ENCODE peak calls at places on chromosomes 11 and 22, in four cellular contexts. N is fibroblast of the aortic adventitia; C is cardiac fibroblast; I is CD4-positive, alpha-beta T cell. X is an unnamed sample.

GRCh38 chr11:19080579-19080993 is 20.1 kb upstream of the MRGPRX2 start:
- DNase-seq in N (peak; percentile 62), C (peak; percentile 82), I (no peak), X (no peak)

GRCh38 chr11:46920709-46921108 is 2.4 kb upstream of the LRP4 start:
- DNase-seq in C (peak; percentile 88), N (peak; percentile 97), I (no peak), X (no peak)

GRCh38 chr11:81725691-81726090 is 1008.0 kb downstream of the FAM181B start:
- DNase-seq in C (peak; percentile 41), N (no peak), I (no peak), X (no peak)

GRCh38 chr11:128716661-128717210 is 22.9 kb downstream of the FLI1 start:
- DNase-seq in I (no peak), N (peak; percentile 62), C (peak; percentile 80), X (no peak)

GRCh38 chr22:25395915-25396314 is 168.6 kb upstream of the GRK3 start:
- DNase-seq in C (no peak), N (no peak), I (no peak), X (no peak)

GRCh38 chr22:44287121-44287693 is 25.5 kb downstream of the SHISAL1 start:
- DNase-seq in N (no peak), C (no peak), I (no peak), X (no peak)

GRCh38 chr11:34209809-34210208 is 104.4 kb downstream of the NAT10 start:
- DNase-seq in C (no peak), N (no peak), I (no peak), X (no peak)

GRCh38 chr22:39349967-39350802 is at the start of gene SYNGR1:
- DNase-seq in N (no peak), C (no peak), I (no peak), X (no peak)

GRCh38 chr22:48353116-48353947 is 1474.3 kb downstream of the BRD1 start:
- DNase-seq in C (no peak), I (no peak), N (no peak), X (no peak)

GRCh38 chr11:13183094-13183825 is 94.3 kb upstream of the BMAL1 start:
- DNase-seq in N (peak; percentile 86), C (peak; percentile 78), I (no peak), X (no peak)

GRCh38 chr22:50190182-50190951 is 4.7 kb downstream of the TRABD start:
- DNase-seq in I (peak; percentile 69), N (peak; percentile 59), C (peak; percentile 68), X (no peak)

GRCh38 chr22:44892243-44892642 is 117.6 kb downstream of the PHF21B start:
- DNase-seq in I (no peak), C (no peak), N (no peak), X (no peak)

GRCh38 chr11:36741515-36741914 is 143.5 kb upstream of the RAG2 start:
- DNase-seq in C (no peak), I (no peak), N (peak; percentile 15), X (no peak)

GRCh38 chr11:19711911-19712280 is 741 bp upstream of the NAV2 start:
- DNase-seq in C (no peak), I (no peak), N (no peak), X (no peak)

GRCh38 chr22:23862103-23862502 is 4.4 kb downstream of the SLC2A11 start:
- DNase-seq in N (peak; percentile 63), C (peak; percentile 68), I (no peak), X (no peak)

GRCh38 chr22:36510966-36511881 is 4.4 kb upstream of the FOXRED2 start:
- DNase-seq in C (peak; percentile 67), N (peak; percentile 63), I (peak; percentile 10), X (no peak)

GRCh38 chr11:33631749-33632091 is 68.9 kb downstream of the C11orf91 start:
- DNase-seq in I (no peak), N (no peak), C (no peak), X (no peak)

GRCh38 chr11:120180571-120181445 is 30.0 kb upstream of the OAF start:
- DNase-seq in I (no peak), C (peak; percentile 56), N (peak; percentile 58), X (peak; percentile 60)
- TF ChIP-seq CTCF in I (no peak), C (peak; percentile 43), N (no peak), X (peak; percentile 42)

GRCh38 chr11:111565111-111565720 is 24.7 kb downstream of the LAYN start:
- DNase-seq in I (peak; percentile 50), N (peak; percentile 89), C (peak; percentile 84), X (no peak)
- TF ChIP-seq CTCF in I (peak; percentile 96), N (peak; percentile 85), C (peak; percentile 84), X (peak; percentile 96)

GRCh38 chr11:68380786-68381622 is 68.6 kb downstream of the LRP5 start:
- DNase-seq in C (peak; percentile 67), I (no peak), N (no peak), X (no peak)
- TF ChIP-seq CTCF in C (no peak), I (no peak), N (no peak), X (no peak)

DNA sequence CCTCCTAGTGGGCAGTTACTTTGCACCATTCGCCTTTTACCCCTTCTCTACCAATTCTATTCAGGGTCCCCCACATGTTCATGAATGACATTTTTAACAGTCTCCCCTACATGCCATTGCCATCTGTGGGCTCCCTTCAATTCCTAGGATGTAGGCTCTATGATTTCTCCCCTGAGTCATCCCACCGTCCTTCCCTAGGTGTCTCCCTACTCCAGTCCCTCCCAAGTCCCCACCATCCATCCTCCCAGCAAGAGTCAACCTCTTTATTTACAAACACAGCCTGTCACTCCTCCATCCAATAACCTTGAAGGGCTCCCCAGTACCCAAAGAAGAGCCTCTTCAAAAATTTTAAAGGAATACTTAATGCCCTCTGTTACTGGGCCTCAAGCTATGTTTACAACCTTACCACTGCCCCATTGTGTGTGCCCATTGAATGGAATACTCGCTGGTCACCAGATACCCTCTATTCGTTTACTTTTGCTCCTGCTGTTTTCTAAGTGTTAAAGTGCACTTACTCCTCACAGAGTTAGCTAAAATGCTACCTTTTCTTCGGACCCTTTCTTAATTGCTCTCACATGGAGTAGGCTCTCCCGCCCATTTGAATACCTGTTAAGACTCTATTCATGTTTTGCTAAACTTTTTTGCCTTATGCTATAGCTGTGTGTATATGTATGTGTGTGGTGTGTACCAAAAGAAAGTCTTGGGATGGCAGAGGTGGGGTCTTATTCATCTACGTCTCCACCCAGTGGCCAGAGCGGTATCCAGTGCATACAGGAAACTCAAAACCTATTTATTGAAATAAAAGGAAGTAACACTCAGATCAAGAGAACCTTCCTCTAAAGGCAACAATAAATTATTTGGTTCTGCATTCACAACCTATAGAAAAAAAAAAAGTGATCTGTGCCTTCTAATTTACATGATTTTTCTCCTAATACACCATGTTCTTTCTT is 235.8 kb upstream of the CCDC90B start:
- DNase-seq in N (peak; percentile 24), I (no peak), C (peak; percentile 4), X (no peak)
- TF ChIP-seq CTCF in N (peak; percentile 28), I (no peak), C (no peak), X (peak; percentile 53)

GRCh38 chr11:116840224-116840745 is 2.9 kb upstream of the APOA1 start:
- DNase-seq in C (peak; percentile 58), I (no peak), N (peak; percentile 21), X (no peak)
- TF ChIP-seq CTCF in C (peak; percentile 39), I (peak; percentile 14), N (peak; percentile 31), X (no peak)

GRCh38 chr11:119100960-119101349 is 698 bp downstream of the DPAGT1 start:
- DNase-seq in I (no peak), C (no peak), N (no peak), X (no peak)

GRCh38 chr11:119106564-119107537 is at the start of gene C2CD2L:
- DNase-seq in C (peak; percentile 93), I (peak; percentile 75), N (peak; percentile 85), X (peak; percentile 87)

GRCh38 chr11:119101759-119102423 is at the start of gene DPAGT1:
- DNase-seq in N (peak; percentile 99), I (peak; percentile 77), C (peak; percentile 98), X (peak; percentile 87)

GRCh38 chr11:119101367-119101758 is 290 bp downstream of the DPAGT1 start:
- DNase-seq in I (no peak), C (no peak), N (no peak), X (no peak)

GRCh38 chr11:119103793-119104192 is 2.1 kb upstream of the DPAGT1 start:
- DNase-seq in I (no peak), C (no peak), N (no peak), X (no peak)
- TF ChIP-seq CTCF in I (no peak), C (no peak), N (no peak), X (no peak)